ENCODE peak calls at places on chromosomes 11 and 22, in nine cellular contexts. C is HCT116, Q is endothelial cell of umbilical vein, W is transverse colon, E is stomach, J is suprapubic skin, X is breast epithelium, K is GM23338, F is K562. G is an unnamed sample. For H3K4me1, the result is how much of the 10 kb centered on the place peaks cover.

GRCh38 chr11:795638-796564 is 2.2 kb downstream of the SLC25A22 start:
- DNase-seq in C (no peak), Q (peak), W (peak), E (peak), J (no peak), X (peak), K (peak), F (peak), G (peak)

GRCh38 chr11:70862093-70862492 is 390.3 kb downstream of the SHANK2 start:
- DNase-seq in C (no peak), Q (no peak), W (no peak), E (no peak), J (no peak), X (no peak), K (no peak), F (no peak), G (no peak)

GRCh38 chr22:32804036-32804435 is 2.5 kb downstream of the TIMP3 start:
- DNase-seq in C (no peak), Q (no peak), W (no peak), E (no peak), J (no peak), X (no peak), K (no peak), F (no peak), G (no peak)

GRCh38 chr11:95318459-95318858 is 87.5 kb upstream of the SESN3 start:
- DNase-seq in C (no peak), Q (no peak), W (no peak), E (no peak), J (no peak), X (no peak), K (no peak), F (no peak), G (no peak)

GRCh38 chr11:122178795-122179194 is 62.8 kb upstream of the BLID start:
- DNase-seq in C (no peak), Q (peak), W (no peak), E (no peak), J (no peak), X (no peak), K (no peak), F (no peak), G (no peak)

GRCh38 chr11:19980957-19981669 is 179.2 kb downstream of the DBX1 start:
- DNase-seq in C (no peak), Q (peak), W (peak), E (no peak), J (no peak), X (no peak), K (no peak), F (peak), G (peak)

GRCh38 chr11:35321532-35322320 is 97.6 kb downstream of the SLC1A2 start:
- DNase-seq in C (no peak), Q (no peak), W (no peak), E (no peak), J (no peak), X (no peak), K (no peak), F (no peak), G (no peak)

GRCh38 chr11:120339394-120339890 is 3.2 kb downstream of the ARHGEF12 start:
- DNase-seq in C (no peak), Q (peak), W (peak), E (peak), J (no peak), X (no peak), K (peak), F (peak), G (peak)

GRCh38 chr11:117170210-117170609 is 8.3 kb upstream of the SIDT2 start:
- DNase-seq in C (no peak), Q (no peak), W (no peak), E (no peak), J (no peak), X (no peak), K (no peak), F (no peak), G (no peak)

GRCh38 chr22:43820671-43821305 is 8.7 kb upstream of the EFCAB6 start:
- DNase-seq in C (no peak), Q (no peak), W (no peak), E (no peak), J (no peak), X (no peak), K (no peak), F (no peak), G (no peak)

DNA sequence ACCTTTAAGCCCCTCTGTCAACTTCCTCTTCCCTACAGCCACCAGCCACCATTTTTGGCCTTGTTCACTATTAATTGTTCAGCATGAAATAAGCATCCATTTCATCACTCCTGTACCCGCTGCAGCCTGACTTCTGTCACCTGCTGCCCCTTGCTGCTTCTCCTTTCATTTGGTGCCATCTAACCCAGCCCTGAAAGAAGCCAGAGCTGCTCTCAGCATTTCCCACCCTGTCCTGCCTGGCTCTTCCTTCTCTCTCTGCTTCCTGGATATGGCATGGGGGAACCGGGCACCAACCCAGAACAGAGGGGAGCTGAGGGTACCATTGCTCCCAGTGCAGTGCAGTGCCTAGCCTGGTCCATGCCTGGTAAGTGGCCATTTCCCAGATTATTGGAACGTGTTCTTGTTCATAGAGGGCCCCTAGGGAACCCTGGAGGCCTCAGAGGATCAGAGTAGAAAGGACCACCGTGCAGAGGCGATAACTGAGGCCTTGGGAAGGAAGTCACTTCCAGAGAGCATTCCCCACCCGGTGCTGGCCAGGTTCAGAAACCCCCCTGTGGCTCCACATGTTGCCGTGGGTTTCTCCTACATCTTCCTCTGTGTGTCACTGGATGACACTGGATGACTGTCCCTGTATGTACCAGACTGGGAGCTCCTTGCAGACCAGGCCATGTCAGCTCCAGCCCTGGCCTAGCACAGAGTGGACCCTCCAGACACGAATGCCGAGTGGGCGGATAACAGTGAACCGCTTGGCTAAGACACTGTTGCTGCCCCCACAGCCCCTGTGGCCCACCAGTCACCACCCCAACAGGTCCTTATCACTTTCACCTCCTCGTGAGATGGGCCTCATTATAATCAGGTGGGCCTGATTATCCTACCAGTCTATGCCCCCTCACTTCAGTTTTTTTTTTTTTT is 4.7 kb downstream of the YDJC start:
- DNase-seq in C (no peak), Q (no peak), W (no peak), E (no peak), J (no peak), X (no peak), K (no peak), F (peak), G (no peak)
- TF ChIP-seq POLR2AphosphoS5 in C (peak), Q (no peak), W (no peak), E (no peak), J (no peak), X (no peak), K (no peak), F (no peak), G (no peak)

DNA sequence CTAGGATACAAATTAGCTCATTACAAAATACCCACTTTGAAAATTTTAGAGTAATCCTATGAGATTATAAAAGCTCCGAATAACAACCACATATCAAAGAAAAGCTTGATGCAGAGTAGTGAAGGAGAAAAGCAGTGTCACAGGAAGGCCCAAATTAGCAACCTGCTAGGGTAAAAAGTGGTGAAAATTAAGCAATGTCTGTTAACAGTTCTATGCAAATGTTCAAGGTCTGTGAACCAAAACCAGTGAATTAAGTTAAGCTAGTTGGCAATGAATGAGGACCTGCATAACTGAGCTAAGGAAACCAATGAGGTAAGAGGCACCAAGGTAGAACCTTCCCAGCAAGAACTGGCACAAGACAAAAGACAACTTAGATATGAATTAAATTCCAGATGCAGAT is 29.6 kb downstream of the PRDM10 start:
- DNase-seq in C (no peak), Q (no peak), W (no peak), E (no peak), J (no peak), X (no peak), K (peak), F (no peak), G (no peak)
- H3K27ac ChIP-seq in C (no peak), Q (no peak), W (no peak), E (no peak), J (no peak), X (no peak), K (peak), F (no peak), G (no peak)

DNA sequence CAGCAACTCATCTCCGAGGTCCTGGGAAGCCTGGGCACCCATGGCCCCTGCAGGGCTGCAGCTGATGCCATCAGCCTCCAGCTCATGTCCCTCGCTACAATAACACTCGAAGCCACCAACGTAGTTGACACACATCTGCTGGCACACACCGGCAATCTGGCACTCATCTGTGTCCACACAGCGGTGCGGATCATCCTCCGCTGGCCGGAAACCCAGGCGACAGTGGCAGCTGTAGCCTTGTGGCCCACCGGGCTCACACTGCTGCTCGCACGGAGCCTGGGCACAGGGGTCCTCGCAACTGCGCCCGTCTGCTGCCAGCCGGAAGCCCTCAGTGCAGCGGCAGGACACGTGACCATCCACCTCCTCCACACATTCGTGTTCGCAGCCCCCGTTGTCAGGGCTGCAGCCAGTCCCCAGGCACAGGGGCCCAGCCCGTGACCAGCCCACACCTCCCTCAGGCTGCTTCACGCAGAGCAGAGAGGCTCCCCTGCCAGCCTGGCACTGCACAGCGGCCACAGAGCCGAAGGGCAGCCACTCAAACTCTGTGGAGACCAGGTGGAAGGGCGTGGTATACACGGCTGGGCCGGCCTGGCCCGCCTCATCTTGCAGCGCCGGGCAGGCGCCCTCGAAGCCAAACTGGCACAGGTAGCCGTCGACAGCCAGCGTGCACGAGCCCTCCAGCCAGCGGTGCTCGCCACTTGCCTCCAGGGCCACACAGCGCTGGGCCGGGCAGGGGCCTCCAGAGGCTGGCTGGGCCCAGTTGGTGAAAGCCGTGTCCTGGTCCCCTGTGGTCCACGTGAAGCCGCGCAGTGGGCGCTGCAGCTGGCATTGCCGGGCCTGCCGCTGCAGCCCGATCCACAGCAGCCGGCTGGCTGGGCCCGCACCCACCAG is 678 bp downstream of the CD248 start:
- DNase-seq in C (no peak), Q (no peak), W (no peak), E (no peak), J (no peak), X (no peak), K (no peak), F (no peak), G (no peak)
- H3K4me1 ChIP-seq in C (under half), Q (under half), W (under half), E (under half), J (half or more), X (under half), K (under half), F (half or more), G (under half)

GRCh38 chr11:46521947-46522681 is 71.7 kb downstream of the AMBRA1 start:
- DNase-seq in C (no peak), Q (no peak), W (no peak), E (no peak), J (no peak), X (no peak), K (peak), F (no peak), G (no peak)
- TF ChIP-seq POLR2AphosphoS5 in C (no peak), Q (no peak), W (no peak), E (no peak), J (no peak), X (no peak), K (no peak), F (no peak), G (no peak)

DNA sequence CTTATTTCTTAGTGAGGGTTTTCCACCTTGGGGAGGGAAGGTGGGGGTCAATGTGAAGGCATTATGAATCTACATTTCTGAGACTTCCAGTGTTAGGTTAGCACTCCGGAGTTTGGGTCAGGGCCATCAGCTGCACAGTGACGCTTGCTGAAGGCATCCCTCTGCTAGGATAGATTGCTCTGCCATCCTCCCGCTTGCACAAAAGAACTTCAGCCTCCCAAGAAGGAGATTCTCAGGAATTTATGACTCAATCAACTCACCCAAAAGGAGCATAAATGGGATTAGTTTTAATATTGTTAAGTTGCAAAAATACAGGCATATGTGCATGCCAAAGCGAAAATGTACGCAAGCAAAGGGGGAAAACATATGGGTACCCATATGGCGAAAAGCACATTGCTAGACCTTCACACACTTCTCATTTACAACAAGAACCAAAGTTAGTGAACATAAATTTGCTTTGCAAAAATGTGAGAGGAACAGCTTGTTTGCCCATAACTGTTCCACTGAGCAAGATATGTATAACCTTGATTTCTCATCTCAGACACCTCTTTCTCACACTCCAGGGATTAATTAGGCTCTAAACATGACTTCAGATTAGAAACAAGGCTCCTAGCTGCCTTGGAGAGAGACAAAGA is 1013.0 kb downstream of the OPCML start:
- DNase-seq in C (no peak), Q (no peak), W (no peak), E (no peak), J (no peak), X (no peak), K (no peak), F (no peak), G (no peak)
- H3K27ac ChIP-seq in C (no peak), Q (no peak), W (no peak), E (no peak), J (no peak), X (no peak), K (no peak), F (no peak), G (no peak)

DNA sequence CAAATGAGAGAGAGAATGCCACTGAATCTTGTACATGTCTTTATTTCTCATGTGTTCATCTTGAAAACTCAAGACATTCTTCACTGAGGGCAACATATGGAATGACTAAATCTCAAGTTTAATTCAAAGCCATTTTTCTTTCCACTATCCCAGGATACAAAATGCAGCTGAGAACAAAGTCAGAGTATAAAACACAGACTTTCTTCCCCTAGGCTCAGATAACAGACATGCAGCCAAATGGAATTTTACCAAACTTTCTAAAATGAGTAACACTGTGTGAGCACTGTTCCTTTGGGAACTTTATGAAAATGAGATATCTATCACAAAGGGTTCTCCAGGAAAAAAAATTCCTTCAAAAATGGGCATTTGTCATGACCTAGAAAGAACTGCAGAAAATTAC is 12.0 kb upstream of the BBOX1 start:
- DNase-seq in C (no peak), Q (no peak), W (no peak), E (no peak), J (no peak), X (no peak), K (no peak), F (no peak), G (no peak)
- H3K4me1 ChIP-seq in C (under half), Q (under half), W (under half), E (under half), J (under half), X (under half), K (under half), F (under half), G (under half)

GRCh38 chr11:110376711-110377324 is 52.9 kb upstream of the FDX1 start:
- DNase-seq in C (peak), Q (peak), W (peak), E (peak), J (no peak), X (peak), K (peak), F (peak), G (peak)
- TF ChIP-seq POLR2AphosphoS5 in C (no peak), Q (no peak), W (peak), E (no peak), J (no peak), X (no peak), K (no peak), F (no peak), G (peak)